ENCODE peak calls at places on chromosomes 1 and 21, in five cellular contexts. One of them, this sample, is unnamed.
A peak's percentile ranks its signal among the peaks of the same experiment; 100 is the strongest.

GRCh38 chr21:33855190-33855589 is 60.4 kb downstream of the ATP5PO start:
- DNase-seq in fibroblast of lung: no peak
- DNase-seq in esophagus squamous epithelium: no peak
- DNase-seq in colonic mucosa: no peak
- DNase-seq in DND-41: no peak
- DNase-seq in this sample: no peak

GRCh38 chr1:215421772-215422171 is 145.3 kb upstream of the KCTD3 start:
- DNase-seq in colonic mucosa: no peak
- DNase-seq in fibroblast of lung: no peak
- DNase-seq in DND-41: no peak
- DNase-seq in esophagus squamous epithelium: no peak
- DNase-seq in this sample: no peak

GRCh38 chr1:59742526-59742925 is 72.2 kb upstream of the HOOK1 start:
- DNase-seq in colonic mucosa: no peak
- DNase-seq in DND-41: no peak
- DNase-seq in fibroblast of lung: no peak
- DNase-seq in esophagus squamous epithelium: no peak
- DNase-seq in this sample: no peak

GRCh38 chr1:59008599-59009347 is 224.9 kb upstream of the JUN start:
- DNase-seq in esophagus squamous epithelium: no peak
- DNase-seq in fibroblast of lung: no peak
- DNase-seq in DND-41: no peak
- DNase-seq in colonic mucosa: no peak
- DNase-seq in this sample: no peak

GRCh38 chr1:8133190-8133589 is 107.1 kb upstream of the ERRFI1 start:
- DNase-seq in colonic mucosa: no peak
- DNase-seq in esophagus squamous epithelium: no peak
- DNase-seq in fibroblast of lung: no peak
- DNase-seq in DND-41: no peak
- DNase-seq in this sample: no peak

GRCh38 chr1:203299180-203299579 is 6.1 kb upstream of the BTG2 start:
- DNase-seq in DND-41: no peak
- DNase-seq in colonic mucosa: no peak
- DNase-seq in esophagus squamous epithelium: no peak
- DNase-seq in fibroblast of lung: no peak
- DNase-seq in this sample: no peak

GRCh38 chr1:78607334-78607927 is 12.8 kb upstream of the IFI44L start:
- DNase-seq in DND-41: no peak
- DNase-seq in fibroblast of lung: peak; percentile 72
- DNase-seq in esophagus squamous epithelium: no peak
- DNase-seq in colonic mucosa: no peak
- DNase-seq in this sample: no peak

GRCh38 chr1:50508040-50508586 is 84.9 kb upstream of the DMRTA2 start:
- DNase-seq in colonic mucosa: no peak
- DNase-seq in esophagus squamous epithelium: no peak
- DNase-seq in DND-41: no peak
- DNase-seq in fibroblast of lung: no peak
- DNase-seq in this sample: no peak

GRCh38 chr1:230422221-230422981 is 3.7 kb downstream of the PGBD5 start:
- DNase-seq in fibroblast of lung: no peak
- DNase-seq in DND-41: no peak
- DNase-seq in esophagus squamous epithelium: no peak
- DNase-seq in colonic mucosa: no peak
- DNase-seq in this sample: no peak

GRCh38 chr1:6953874-6954502 is 168.7 kb downstream of the CAMTA1 start:
- DNase-seq in DND-41: no peak
- DNase-seq in esophagus squamous epithelium: no peak
- DNase-seq in fibroblast of lung: no peak
- DNase-seq in colonic mucosa: no peak
- DNase-seq in this sample: no peak

GRCh38 chr1:27598902-27599528 is 4.9 kb downstream of the AHDC1 start:
- DNase-seq in esophagus squamous epithelium: no peak
- DNase-seq in DND-41: peak; percentile 93
- DNase-seq in colonic mucosa: peak; percentile 46
- DNase-seq in fibroblast of lung: peak; percentile 68
- DNase-seq in this sample: no peak

GRCh38 chr21:45894107-45894810 is 87.3 kb upstream of the COL6A1 start:
- DNase-seq in DND-41: no peak
- DNase-seq in fibroblast of lung: peak; percentile 87
- DNase-seq in colonic mucosa: no peak
- DNase-seq in esophagus squamous epithelium: no peak
- DNase-seq in this sample: no peak

GRCh38 chr1:53075761-53076163 is 13.7 kb downstream of the PODN start:
- DNase-seq in colonic mucosa: no peak
- DNase-seq in fibroblast of lung: no peak
- DNase-seq in DND-41: no peak
- DNase-seq in esophagus squamous epithelium: no peak
- DNase-seq in this sample: no peak

GRCh38 chr1:233367057-233367759 is 39.7 kb downstream of the MAP3K21 start:
- DNase-seq in DND-41: no peak
- DNase-seq in fibroblast of lung: no peak
- DNase-seq in esophagus squamous epithelium: no peak
- DNase-seq in colonic mucosa: peak; percentile 38
- DNase-seq in this sample: no peak

GRCh38 chr1:208513799-208514198 is 269.6 kb upstream of the PLXNA2 start:
- DNase-seq in DND-41: no peak
- DNase-seq in colonic mucosa: no peak
- DNase-seq in fibroblast of lung: no peak
- DNase-seq in esophagus squamous epithelium: no peak
- DNase-seq in this sample: no peak

GRCh38 chr1:151010346-151010726 is 2.1 kb downstream of the PRUNE1 start:
- DNase-seq in colonic mucosa: no peak
- DNase-seq in DND-41: no peak
- DNase-seq in fibroblast of lung: no peak
- DNase-seq in esophagus squamous epithelium: no peak
- DNase-seq in this sample: no peak

GRCh38 chr1:203567596-203567995 is 59.0 kb upstream of the ATP2B4 start:
- DNase-seq in colonic mucosa: no peak
- DNase-seq in fibroblast of lung: no peak
- DNase-seq in esophagus squamous epithelium: no peak
- DNase-seq in DND-41: no peak
- DNase-seq in this sample: no peak

GRCh38 chr1:16073490-16074104 is at the start of gene FAM131C:
- DNase-seq in esophagus squamous epithelium: no peak
- DNase-seq in colonic mucosa: peak; percentile 28
- DNase-seq in DND-41: no peak
- DNase-seq in fibroblast of lung: no peak
- DNase-seq in this sample: peak; percentile 22

GRCh38 chr1:83996621-83997020 is 2.3 kb downstream of the TTLL7 start:
- DNase-seq in fibroblast of lung: peak; percentile 76
- DNase-seq in esophagus squamous epithelium: no peak
- DNase-seq in DND-41: no peak
- DNase-seq in colonic mucosa: no peak
- DNase-seq in this sample: no peak

GRCh38 chr1:40824591-40825429 is 37.4 kb downstream of the CITED4 start:
- DNase-seq in DND-41: no peak
- DNase-seq in fibroblast of lung: peak; percentile 32
- DNase-seq in esophagus squamous epithelium: no peak
- DNase-seq in colonic mucosa: no peak
- DNase-seq in this sample: no peak

GRCh38 chr21:25350056-25350455 is 257.2 kb downstream of the MRPL39 start:
- DNase-seq in esophagus squamous epithelium: no peak
- DNase-seq in DND-41: peak; percentile 23
- DNase-seq in fibroblast of lung: peak; percentile 66
- DNase-seq in colonic mucosa: no peak
- DNase-seq in this sample: no peak

GRCh38 chr1:224644553-224645154 is 28.5 kb downstream of the CNIH3 start:
- DNase-seq in DND-41: peak; percentile 82
- DNase-seq in esophagus squamous epithelium: no peak
- DNase-seq in fibroblast of lung: peak; percentile 59
- DNase-seq in colonic mucosa: peak; percentile 73
- DNase-seq in this sample: peak; percentile 23

GRCh38 chr1:169466259-169467230 is 19.2 kb downstream of the SLC19A2 start:
- DNase-seq in fibroblast of lung: peak; percentile 71
- DNase-seq in DND-41: peak; percentile 44
- DNase-seq in colonic mucosa: no peak
- DNase-seq in esophagus squamous epithelium: no peak
- DNase-seq in this sample: no peak

GRCh38 chr21:27572681-27573080 is 605.8 kb upstream of the ADAMTS5 start:
- DNase-seq in DND-41: no peak
- DNase-seq in esophagus squamous epithelium: no peak
- DNase-seq in colonic mucosa: no peak
- DNase-seq in fibroblast of lung: peak; percentile 75
- DNase-seq in this sample: no peak

GRCh38 chr1:63350320-63350719 is 17.1 kb upstream of the ALG6 start:
- DNase-seq in fibroblast of lung: no peak
- DNase-seq in DND-41: no peak
- DNase-seq in esophagus squamous epithelium: no peak
- DNase-seq in colonic mucosa: no peak
- DNase-seq in this sample: no peak

GRCh38 chr1:4034318-4034887 is 134.3 kb upstream of the C1orf174 start:
- DNase-seq in colonic mucosa: no peak
- DNase-seq in DND-41: no peak
- DNase-seq in esophagus squamous epithelium: no peak
- DNase-seq in fibroblast of lung: no peak
- DNase-seq in this sample: no peak

GRCh38 chr1:4033129-4033676 is 133.1 kb upstream of the C1orf174 start:
- DNase-seq in DND-41: no peak
- DNase-seq in esophagus squamous epithelium: no peak
- DNase-seq in colonic mucosa: no peak
- DNase-seq in fibroblast of lung: no peak
- DNase-seq in this sample: no peak

GRCh38 chr1:4033732-4034131 is 133.7 kb upstream of the C1orf174 start:
- DNase-seq in DND-41: no peak
- DNase-seq in esophagus squamous epithelium: no peak
- DNase-seq in colonic mucosa: no peak
- DNase-seq in fibroblast of lung: no peak
- DNase-seq in this sample: no peak

GRCh38 chr1:4029376-4029775 is 129.3 kb upstream of the C1orf174 start:
- DNase-seq in DND-41: no peak
- DNase-seq in fibroblast of lung: no peak
- DNase-seq in colonic mucosa: no peak
- DNase-seq in esophagus squamous epithelium: no peak
- DNase-seq in this sample: no peak

DNA sequence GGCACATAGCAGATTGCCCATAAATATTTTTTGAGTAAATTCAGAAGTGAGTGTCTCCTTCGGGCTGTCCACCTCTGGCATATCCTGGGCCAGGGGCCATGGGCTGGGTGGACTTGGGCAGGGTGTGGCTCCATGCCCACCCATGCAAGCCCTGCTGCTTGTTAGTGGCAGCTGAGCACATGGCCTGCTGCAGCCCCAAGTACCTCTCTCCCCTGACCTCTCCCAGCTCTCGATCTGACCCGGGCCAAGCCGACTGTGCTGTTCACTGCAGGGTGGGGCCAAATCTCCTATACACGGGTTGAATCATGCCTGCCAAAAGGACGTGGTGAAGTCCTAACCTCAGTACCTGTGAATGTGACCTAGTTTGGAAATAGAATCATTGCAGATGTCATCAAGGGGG is 132.5 kb upstream of the C1orf174 start:
- DNase-seq in esophagus squamous epithelium: no peak
- DNase-seq in colonic mucosa: no peak
- DNase-seq in fibroblast of lung: no peak
- DNase-seq in DND-41: no peak
- DNase-seq in this sample: no peak
- H3K27me3 ChIP-seq in esophagus squamous epithelium: no peaks in the 10 kb centered on the region
- H3K27me3 ChIP-seq in colonic mucosa: no peaks in the 10 kb centered on the region
- H3K27me3 ChIP-seq in fibroblast of lung: no peaks in the 10 kb centered on the region
- H3K27me3 ChIP-seq in DND-41: no peaks in the 10 kb centered on the region
- H3K27me3 ChIP-seq in this sample: no peaks in the 10 kb centered on the region

GRCh38 chr21:43644609-43645008 is 14.7 kb downstream of the HSF2BP start:
- DNase-seq in DND-41: no peak
- DNase-seq in esophagus squamous epithelium: no peak
- DNase-seq in fibroblast of lung: peak; percentile 29
- DNase-seq in colonic mucosa: no peak
- DNase-seq in this sample: no peak

GRCh38 chr21:43646550-43647260 is 12.6 kb downstream of the HSF2BP start:
- DNase-seq in DND-41: peak; percentile 87
- DNase-seq in fibroblast of lung: peak; percentile 95
- DNase-seq in colonic mucosa: peak; percentile 95
- DNase-seq in esophagus squamous epithelium: peak; percentile 47
- DNase-seq in this sample: peak; percentile 75

GRCh38 chr21:43645414-43645891 is 13.8 kb downstream of the HSF2BP start:
- DNase-seq in colonic mucosa: peak; percentile 70
- DNase-seq in fibroblast of lung: peak; percentile 80
- DNase-seq in esophagus squamous epithelium: no peak
- DNase-seq in DND-41: no peak
- DNase-seq in this sample: no peak

GRCh38 chr21:43645987-43646386 is 13.3 kb downstream of the HSF2BP start:
- DNase-seq in DND-41: no peak
- DNase-seq in esophagus squamous epithelium: no peak
- DNase-seq in colonic mucosa: peak; percentile 26
- DNase-seq in fibroblast of lung: no peak
- DNase-seq in this sample: no peak

DNA sequence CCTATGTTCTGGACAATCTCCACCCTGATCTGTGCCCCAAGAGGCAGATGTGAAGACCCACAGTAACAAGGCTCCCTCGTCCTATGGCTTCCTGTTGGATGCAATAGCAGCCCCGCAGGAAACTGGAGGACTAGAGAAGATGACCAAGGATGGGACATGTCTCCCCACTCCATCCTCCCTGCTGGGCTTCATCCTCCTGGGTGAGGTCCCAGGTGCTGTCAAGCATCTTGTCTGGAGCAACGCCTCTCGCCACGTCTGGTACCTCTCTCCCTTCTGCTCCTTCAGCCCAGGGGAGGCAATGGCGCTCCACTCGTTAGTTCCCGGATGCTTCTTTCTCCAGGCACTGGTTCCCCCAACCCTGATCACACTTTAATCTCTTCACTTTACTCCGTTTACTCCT is 11.1 kb downstream of the HSF2BP start:
- DNase-seq in colonic mucosa: no peak
- DNase-seq in fibroblast of lung: no peak
- DNase-seq in DND-41: no peak
- DNase-seq in esophagus squamous epithelium: no peak
- DNase-seq in this sample: no peak
- H3K27ac ChIP-seq in colonic mucosa: no peak overlapping the region
- H3K27ac ChIP-seq in fibroblast of lung: no peak overlapping the region
- H3K27ac ChIP-seq in DND-41: no peak overlapping the region
- H3K27ac ChIP-seq in esophagus squamous epithelium: no peak overlapping the region
- H3K27ac ChIP-seq in this sample: no peak overlapping the region

GRCh38 chr21:38499296-38499695 is 1.0 kb upstream of the ERG start:
- DNase-seq in esophagus squamous epithelium: no peak
- DNase-seq in fibroblast of lung: no peak
- DNase-seq in colonic mucosa: no peak
- DNase-seq in DND-41: no peak
- DNase-seq in this sample: no peak
- H3K4me3 ChIP-seq in esophagus squamous epithelium: no peak overlapping the region
- H3K4me3 ChIP-seq in fibroblast of lung: no peak overlapping the region
- H3K4me3 ChIP-seq in colonic mucosa: no peak overlapping the region
- H3K4me3 ChIP-seq in DND-41: no peak overlapping the region
- H3K4me3 ChIP-seq in this sample: no peak overlapping the region

DNA sequence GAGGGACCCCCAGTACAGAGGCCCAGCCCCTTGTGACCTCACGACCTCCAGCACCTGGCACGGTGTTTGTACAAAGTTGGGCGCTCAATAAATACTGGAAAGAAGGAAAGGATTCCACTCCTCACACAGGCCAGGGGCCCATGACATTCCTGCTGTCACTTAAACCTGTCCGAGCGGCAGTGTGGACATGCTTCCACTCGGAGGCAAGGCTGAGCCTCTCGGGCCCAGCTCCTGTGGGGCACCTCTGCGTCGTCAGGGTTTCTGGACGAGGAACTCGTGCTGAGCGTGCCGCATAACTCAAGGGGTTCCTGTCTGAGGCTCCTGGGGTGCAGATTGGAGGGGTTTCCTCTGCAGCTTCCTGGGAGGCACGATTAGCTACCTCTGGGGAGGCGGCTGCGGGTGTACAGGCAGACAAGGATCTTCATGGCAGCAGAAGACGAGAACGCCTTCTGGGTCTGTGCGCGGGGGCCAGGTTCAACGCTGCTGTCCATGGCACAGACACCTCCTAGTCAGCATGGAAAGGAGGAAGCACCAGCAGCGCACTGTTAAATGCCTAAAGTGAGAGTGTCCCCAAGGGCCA is 3.6 kb upstream of the SMIM1 start:
- DNase-seq in colonic mucosa: no peak
- DNase-seq in esophagus squamous epithelium: no peak
- DNase-seq in DND-41: no peak
- DNase-seq in fibroblast of lung: no peak
- DNase-seq in this sample: no peak
- H3K27me3 ChIP-seq in colonic mucosa: no peaks in the 10 kb centered on the region
- H3K27me3 ChIP-seq in esophagus squamous epithelium: no peaks in the 10 kb centered on the region
- H3K27me3 ChIP-seq in DND-41: no peaks in the 10 kb centered on the region
- H3K27me3 ChIP-seq in fibroblast of lung: no peaks in the 10 kb centered on the region
- H3K27me3 ChIP-seq in this sample: no peaks in the 10 kb centered on the region

This sample was measured in effector memory CD4-positive, alpha-beta T cell.